ENCODE peak calls at places on chromosomes 3 and 15, in nine cellular contexts. N is right atrium auricular region; D is suprapubic skin; O is tibial artery; Z is IMR-90; W is upper lobe of right lung; P is A549; R is CD8-positive, alpha-beta T cell; V is esophagus squamous epithelium. E is an unnamed sample.

GRCh38 chr3:10217359-10217758 is 30.9 kb upstream of the TATDN2 start:
- DNase-seq in N (no peak), D (no peak), O (no peak), Z (no peak), W (no peak), P (no peak), R (no peak), V (no peak), E (no peak)

GRCh38 chr3:183385698-183386590 is 42.5 kb downstream of the MCF2L2 start:
- DNase-seq in N (no peak), D (no peak), O (peak; percentile 41), Z (peak; percentile 71), W (no peak), P (peak; percentile 60), R (peak; percentile 48), V (no peak), E (no peak)

GRCh38 chr3:76063019-76063418 is 277.7 kb upstream of the ZNF717 start:
- DNase-seq in N (no peak), D (no peak), O (no peak), Z (peak; percentile 82), W (no peak), P (no peak), R (no peak), V (no peak), E (no peak)

GRCh38 chr3:187310954-187311470 is 19.5 kb upstream of the MASP1 start:
- DNase-seq in N (no peak), D (no peak), O (no peak), Z (no peak), W (no peak), P (no peak), R (no peak), V (no peak), E (no peak)

GRCh38 chr15:86608461-86608860 is 528.8 kb downstream of the AGBL1 start:
- DNase-seq in N (no peak), D (no peak), O (no peak), Z (no peak), W (no peak), P (no peak), R (no peak), V (no peak), E (no peak)

GRCh38 chr3:124263168-124263567 is 271.2 kb upstream of the ROPN1 start:
- DNase-seq in N (no peak), D (no peak), O (no peak), Z (peak; percentile 97), W (no peak), P (peak; percentile 78), R (no peak), V (no peak), E (no peak)

GRCh38 chr3:70871909-70872656 is 559.6 kb upstream of the MDFIC2 start:
- DNase-seq in N (no peak), D (no peak), O (peak; percentile 33), Z (peak; percentile 93), W (no peak), P (peak; percentile 46), R (no peak), V (no peak), E (no peak)

GRCh38 chr15:53693729-53694533 is 65.5 kb downstream of the WDR72 start:
- DNase-seq in N (no peak), D (no peak), O (no peak), Z (no peak), W (peak; percentile 73), P (no peak), R (no peak), V (no peak), E (peak; percentile 77)

GRCh38 chr3:13493867-13494441 is 13.8 kb downstream of the HDAC11 start:
- DNase-seq in N (no peak), D (peak; percentile 58), O (no peak), Z (no peak), W (peak; percentile 38), P (no peak), R (no peak), V (no peak), E (no peak)

GRCh38 chr3:117898722-117899121 is 1135.9 kb downstream of the IGSF11 start:
- DNase-seq in N (no peak), D (no peak), O (no peak), Z (no peak), W (no peak), P (peak; percentile 52), R (no peak), V (no peak), E (no peak)

GRCh38 chr3:124800076-124800475 is 69.8 kb downstream of the UMPS start:
- DNase-seq in N (no peak), D (no peak), O (no peak), Z (no peak), W (no peak), P (no peak), R (no peak), V (no peak), E (no peak)

GRCh38 chr3:188165596-188165995 is 11.6 kb downstream of the LPP start:
- DNase-seq in N (no peak), D (no peak), O (no peak), Z (peak; percentile 19), W (no peak), P (peak; percentile 51), R (no peak), V (no peak), E (no peak)

GRCh38 chr3:12750658-12751071 is 8.4 kb downstream of the TMEM40 start:
- DNase-seq in N (no peak), D (no peak), O (peak; percentile 44), Z (peak; percentile 64), W (no peak), P (no peak), R (no peak), V (no peak), E (peak; percentile 73)

GRCh38 chr3:29065211-29065785 is 215.6 kb upstream of the RBMS3 start:
- DNase-seq in N (peak; percentile 72), D (peak; percentile 65), O (peak; percentile 83), Z (peak; percentile 99), W (peak; percentile 86), P (peak; percentile 95), R (no peak), V (peak; percentile 9), E (peak; percentile 75)

GRCh38 chr15:99340347-99340746 is 89.1 kb downstream of the LRRC28 start:
- DNase-seq in N (no peak), D (no peak), O (no peak), Z (no peak), W (no peak), P (no peak), R (no peak), V (no peak), E (no peak)

GRCh38 chr3:49411550-49411967 is 217 bp downstream of the RHOA start:
- DNase-seq in N (no peak), D (peak; percentile 83), O (peak; percentile 51), Z (no peak), W (peak; percentile 89), P (no peak), R (peak; percentile 44), V (no peak), E (peak; percentile 81)

DNA sequence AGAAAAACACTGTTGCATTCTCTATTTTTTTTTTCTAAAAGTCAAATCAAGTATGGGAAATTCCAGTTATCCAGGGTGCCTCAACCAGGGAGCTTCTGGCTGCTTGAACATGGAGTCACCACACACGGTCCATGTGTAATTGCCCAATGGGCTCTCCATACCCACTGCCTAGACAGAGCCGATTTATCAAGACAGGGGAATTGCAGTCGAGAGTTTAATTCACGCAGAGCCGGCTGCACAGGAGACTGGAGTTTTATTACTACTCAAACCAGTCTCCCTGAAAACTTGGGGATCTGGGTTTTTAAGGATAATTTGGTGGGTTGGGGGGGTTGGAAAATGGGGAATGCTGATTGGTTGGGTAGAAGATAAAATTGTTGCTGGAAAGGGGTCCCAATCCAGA is 149.8 kb downstream of the TJP1 start:
- DNase-seq in N (no peak), D (no peak), O (no peak), Z (no peak), W (no peak), P (no peak), R (no peak), V (no peak), E (no peak)
- H3K4me1 ChIP-seq in N (no peaks in the 10 kb centered on the region), D (peaks cover 13% of the 10 kb centered on the region), O (no peaks in the 10 kb centered on the region), Z (peaks cover 19% of the 10 kb centered on the region), W (peaks cover 3% of the 10 kb centered on the region), P (peaks cover 59% of the 10 kb centered on the region), R (no peaks in the 10 kb centered on the region), V (peaks cover 4% of the 10 kb centered on the region), E (peaks cover 7% of the 10 kb centered on the region)

GRCh38 chr3:32593903-32594525 is 23.4 kb upstream of the DYNC1LI1 start:
- DNase-seq in N (no peak), D (no peak), O (no peak), Z (peak; percentile 56), W (no peak), P (no peak), R (no peak), V (no peak), E (no peak)

GRCh38 chr3:32595318-32595717 is 24.7 kb upstream of the DYNC1LI1 start:
- DNase-seq in N (no peak), D (no peak), O (no peak), Z (no peak), W (no peak), P (no peak), R (no peak), V (no peak), E (no peak)

GRCh38 chr3:32596926-32597369 is 26.3 kb upstream of the DYNC1LI1 start:
- DNase-seq in N (peak; percentile 68), D (no peak), O (no peak), Z (peak; percentile 85), W (no peak), P (no peak), R (no peak), V (no peak), E (no peak)

GRCh38 chr3:32591960-32592462 is 21.4 kb upstream of the DYNC1LI1 start:
- DNase-seq in N (no peak), D (no peak), O (no peak), Z (no peak), W (no peak), P (no peak), R (no peak), V (no peak), E (no peak)

GRCh38 chr3:32592696-32593353 is 22.2 kb upstream of the DYNC1LI1 start:
- DNase-seq in N (no peak), D (no peak), O (no peak), Z (no peak), W (peak; percentile 67), P (no peak), R (no peak), V (no peak), E (no peak)
- H3K4me3 ChIP-seq in N (no peak overlapping the region), D (no peak overlapping the region), O (no peak overlapping the region), Z (no peak overlapping the region), W (no peak overlapping the region), P (no peak overlapping the region), R (no peak overlapping the region), V (no peak overlapping the region), E (no peak overlapping the region)

DNA sequence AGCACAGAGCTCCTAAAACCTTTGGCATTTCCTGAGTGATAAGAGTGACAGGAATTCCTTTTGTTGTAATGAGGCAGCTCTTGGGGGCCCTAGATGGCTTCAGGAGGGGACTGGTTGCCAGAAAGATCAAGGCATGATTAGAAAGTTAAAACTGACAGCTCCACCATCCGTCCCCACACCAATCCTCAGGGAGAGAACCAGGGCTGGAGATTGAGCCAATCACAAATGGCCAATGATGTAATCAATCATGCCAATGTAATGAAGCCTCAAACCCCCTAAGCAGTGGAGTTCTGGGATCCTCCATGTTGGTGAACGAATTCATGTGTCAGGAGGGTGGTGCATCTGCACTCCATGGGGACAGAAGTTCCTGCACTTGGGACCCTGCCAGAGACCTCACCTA is 265.1 kb downstream of the OCA2 start:
- DNase-seq in N (no peak), D (no peak), O (no peak), Z (no peak), W (no peak), P (no peak), R (no peak), V (no peak), E (no peak)
- H3K9me3 ChIP-seq in N (no peaks in the 10 kb centered on the region), D (no peaks in the 10 kb centered on the region), O (no peaks in the 10 kb centered on the region), Z (peaks cover 18% of the 10 kb centered on the region), W (no peaks in the 10 kb centered on the region), P (no peaks in the 10 kb centered on the region), R (no peaks in the 10 kb centered on the region), V (no peaks in the 10 kb centered on the region), E (peaks cover 2% of the 10 kb centered on the region)

GRCh38 chr3:170355738-170356595 is 1.5 kb upstream of the SKIL start:
- DNase-seq in N (peak; percentile 61), D (peak; percentile 72), O (peak; percentile 38), Z (peak; percentile 54), W (peak; percentile 71), P (peak; percentile 66), R (no peak), V (peak; percentile 5), E (peak; percentile 71)
- H3K4me1 ChIP-seq in N (no peaks in the 10 kb centered on the region), D (peaks cover 35% of the 10 kb centered on the region), O (no peaks in the 10 kb centered on the region), Z (peaks cover 10% of the 10 kb centered on the region), W (peaks cover 28% of the 10 kb centered on the region), P (peaks cover 35% of the 10 kb centered on the region), R (peaks cover 24% of the 10 kb centered on the region), V (peaks cover 11% of the 10 kb centered on the region), E (peaks cover 19% of the 10 kb centered on the region)